ENCODE peak calls at places on chromosomes 7 and 10, in ten cellular contexts. One of them, this sample, is unnamed.

GRCh38 chr7:35707422-35707821 is 12.5 kb upstream of the HERPUD2 start:
- DNase-seq in body of pancreas: no peak
- DNase-seq in RWPE1: no peak
- DNase-seq in EL: peak; percentile 65
- DNase-seq in Calu3: peak; percentile 24
- DNase-seq in AG10803: peak; percentile 37
- DNase-seq in amygdala: no peak
- DNase-seq in stimulated activated CD4-positive, alpha-beta T cell treated with anti-CD3 and anti-CD28 coated beads, Interleukin-2, amount 100 ng/mL, for 48 hours: no peak
- DNase-seq in activated CD4-positive, CD25-positive, alpha-beta regulatory T cell: no peak
- DNase-seq in Jurkat, Clone E6-1: no peak
- DNase-seq in this sample: no peak

GRCh38 chr7:135661311-135662122 is 797 bp upstream of the STMP1 start:
- DNase-seq in stimulated activated CD4-positive, alpha-beta T cell treated with anti-CD3 and anti-CD28 coated beads, Interleukin-2, amount 100 ng/mL, for 48 hours: no peak
- DNase-seq in Jurkat, Clone E6-1: no peak
- DNase-seq in AG10803: no peak
- DNase-seq in body of pancreas: peak; percentile 57
- DNase-seq in activated CD4-positive, CD25-positive, alpha-beta regulatory T cell: no peak
- DNase-seq in RWPE1: peak; percentile 46
- DNase-seq in EL: no peak
- DNase-seq in amygdala: no peak
- DNase-seq in Calu3: peak; percentile 13
- DNase-seq in this sample: no peak

GRCh38 chr7:147818338-147818737 is 772.2 kb upstream of the C7orf33 start:
- DNase-seq in stimulated activated CD4-positive, alpha-beta T cell treated with anti-CD3 and anti-CD28 coated beads, Interleukin-2, amount 100 ng/mL, for 48 hours: no peak
- DNase-seq in Jurkat, Clone E6-1: no peak
- DNase-seq in activated CD4-positive, CD25-positive, alpha-beta regulatory T cell: no peak
- DNase-seq in AG10803: no peak
- DNase-seq in body of pancreas: no peak
- DNase-seq in EL: no peak
- DNase-seq in Calu3: no peak
- DNase-seq in RWPE1: no peak
- DNase-seq in amygdala: no peak
- DNase-seq in this sample: no peak

GRCh38 chr7:38186593-38187314 is 8.7 kb downstream of the STARD3NL start:
- DNase-seq in RWPE1: peak; percentile 42
- DNase-seq in Calu3: no peak
- DNase-seq in EL: peak; percentile 86
- DNase-seq in stimulated activated CD4-positive, alpha-beta T cell treated with anti-CD3 and anti-CD28 coated beads, Interleukin-2, amount 100 ng/mL, for 48 hours: no peak
- DNase-seq in body of pancreas: no peak
- DNase-seq in amygdala: no peak
- DNase-seq in activated CD4-positive, CD25-positive, alpha-beta regulatory T cell: no peak
- DNase-seq in Jurkat, Clone E6-1: no peak
- DNase-seq in AG10803: peak; percentile 58
- DNase-seq in this sample: no peak

GRCh38 chr10:86189891-86190290 is 176.7 kb downstream of the GRID1 start:
- DNase-seq in stimulated activated CD4-positive, alpha-beta T cell treated with anti-CD3 and anti-CD28 coated beads, Interleukin-2, amount 100 ng/mL, for 48 hours: no peak
- DNase-seq in Jurkat, Clone E6-1: no peak
- DNase-seq in activated CD4-positive, CD25-positive, alpha-beta regulatory T cell: no peak
- DNase-seq in amygdala: no peak
- DNase-seq in Calu3: no peak
- DNase-seq in AG10803: no peak
- DNase-seq in body of pancreas: no peak
- DNase-seq in RWPE1: no peak
- DNase-seq in EL: no peak
- DNase-seq in this sample: no peak

GRCh38 chr7:107597953-107598352 is 17.9 kb downstream of the BCAP29 start:
- DNase-seq in activated CD4-positive, CD25-positive, alpha-beta regulatory T cell: no peak
- DNase-seq in RWPE1: no peak
- DNase-seq in Jurkat, Clone E6-1: no peak
- DNase-seq in stimulated activated CD4-positive, alpha-beta T cell treated with anti-CD3 and anti-CD28 coated beads, Interleukin-2, amount 100 ng/mL, for 48 hours: no peak
- DNase-seq in amygdala: no peak
- DNase-seq in Calu3: no peak
- DNase-seq in body of pancreas: no peak
- DNase-seq in EL: no peak
- DNase-seq in AG10803: no peak
- DNase-seq in this sample: no peak

GRCh38 chr10:101310528-101311439 is 43.2 kb upstream of the BTRC start:
- DNase-seq in Jurkat, Clone E6-1: no peak
- DNase-seq in RWPE1: no peak
- DNase-seq in activated CD4-positive, CD25-positive, alpha-beta regulatory T cell: no peak
- DNase-seq in Calu3: no peak
- DNase-seq in AG10803: no peak
- DNase-seq in body of pancreas: peak; percentile 68
- DNase-seq in amygdala: no peak
- DNase-seq in EL: peak; percentile 20
- DNase-seq in stimulated activated CD4-positive, alpha-beta T cell treated with anti-CD3 and anti-CD28 coated beads, Interleukin-2, amount 100 ng/mL, for 48 hours: no peak
- DNase-seq in this sample: no peak

GRCh38 chr10:72275351-72276012 is 1.8 kb downstream of the DDIT4 start:
- DNase-seq in body of pancreas: peak; percentile 48
- DNase-seq in EL: no peak
- DNase-seq in AG10803: no peak
- DNase-seq in Calu3: peak; percentile 45
- DNase-seq in amygdala: no peak
- DNase-seq in activated CD4-positive, CD25-positive, alpha-beta regulatory T cell: no peak
- DNase-seq in Jurkat, Clone E6-1: no peak
- DNase-seq in RWPE1: no peak
- DNase-seq in stimulated activated CD4-positive, alpha-beta T cell treated with anti-CD3 and anti-CD28 coated beads, Interleukin-2, amount 100 ng/mL, for 48 hours: no peak
- DNase-seq in this sample: no peak

GRCh38 chr7:87148332-87148955 is 3.8 kb upstream of the DMTF1 start:
- DNase-seq in Jurkat, Clone E6-1: peak; percentile 23
- DNase-seq in AG10803: peak; percentile 57
- DNase-seq in EL: peak; percentile 15
- DNase-seq in RWPE1: peak; percentile 38
- DNase-seq in body of pancreas: no peak
- DNase-seq in stimulated activated CD4-positive, alpha-beta T cell treated with anti-CD3 and anti-CD28 coated beads, Interleukin-2, amount 100 ng/mL, for 48 hours: no peak
- DNase-seq in activated CD4-positive, CD25-positive, alpha-beta regulatory T cell: no peak
- DNase-seq in Calu3: no peak
- DNase-seq in amygdala: no peak
- DNase-seq in this sample: no peak